ENCODE peak calls at places on chromosomes 2 and 18, in four cellular contexts. One of them, this sample, is unnamed.

GRCh38 chr2:223884399-223884798 is 47.0 kb upstream of the AP1S3 start:
- DNase-seq in HL-60: no peak
- DNase-seq in esophagus squamous epithelium: no peak
- DNase-seq in HFF-Myc: no peak
- DNase-seq in this sample: no peak

GRCh38 chr2:182360012-182360662 is 66.7 kb downstream of the PDE1A start:
- DNase-seq in esophagus squamous epithelium: no peak
- DNase-seq in HL-60: no peak
- DNase-seq in HFF-Myc: no peak
- DNase-seq in this sample: no peak

GRCh38 chr2:60519259-60519863 is 34.1 kb downstream of the BCL11A start:
- DNase-seq in HFF-Myc: no peak
- DNase-seq in esophagus squamous epithelium: no peak
- DNase-seq in HL-60: no peak
- DNase-seq in this sample: no peak

GRCh38 chr2:140643761-140644187 is 1487.0 kb downstream of the LRP1B start:
- DNase-seq in HFF-Myc: no peak
- DNase-seq in esophagus squamous epithelium: no peak
- DNase-seq in HL-60: no peak
- DNase-seq in this sample: no peak

GRCh38 chr18:25169701-25170100 is 182.3 kb downstream of the ZNF521 start:
- DNase-seq in HFF-Myc: no peak
- DNase-seq in HL-60: no peak
- DNase-seq in esophagus squamous epithelium: no peak
- DNase-seq in this sample: no peak

GRCh38 chr2:191637182-191638078 is 40.5 kb upstream of the NABP1 start:
- DNase-seq in esophagus squamous epithelium: no peak
- DNase-seq in HL-60: no peak
- DNase-seq in HFF-Myc: no peak
- DNase-seq in this sample: no peak

GRCh38 chr2:193868833-193869232 is 1674.1 kb upstream of the TMEFF2 start:
- DNase-seq in HL-60: no peak
- DNase-seq in HFF-Myc: no peak
- DNase-seq in esophagus squamous epithelium: no peak
- DNase-seq in this sample: no peak

GRCh38 chr2:207161724-207162123 is 4.0 kb downstream of the KLF7 start:
- DNase-seq in HL-60: no peak
- DNase-seq in HFF-Myc: no peak
- DNase-seq in esophagus squamous epithelium: no peak
- DNase-seq in this sample: no peak

GRCh38 chr2:135629520-135629919 is 98.2 kb downstream of the R3HDM1 start:
- DNase-seq in HFF-Myc: no peak
- DNase-seq in esophagus squamous epithelium: no peak
- DNase-seq in HL-60: no peak
- DNase-seq in this sample: no peak

GRCh38 chr2:106144621-106145331 is 49.3 kb downstream of the UXS1 start:
- DNase-seq in esophagus squamous epithelium: no peak
- DNase-seq in HFF-Myc: no peak
- DNase-seq in HL-60: no peak
- DNase-seq in this sample: no peak

GRCh38 chr2:63023444-63023843 is 27.2 kb upstream of the OTX1 start:
- DNase-seq in HL-60: peak; percentile 7
- DNase-seq in HFF-Myc: peak; percentile 22
- DNase-seq in esophagus squamous epithelium: no peak
- DNase-seq in this sample: no peak

GRCh38 chr2:26691881-26692813 is at the start of gene KCNK3:
- DNase-seq in esophagus squamous epithelium: no peak
- DNase-seq in HFF-Myc: no peak
- DNase-seq in HL-60: no peak
- DNase-seq in this sample: peak; percentile 23

GRCh38 chr2:64751286-64752260 is 97.9 kb upstream of the SERTAD2 start:
- DNase-seq in esophagus squamous epithelium: no peak
- DNase-seq in HL-60: no peak
- DNase-seq in HFF-Myc: no peak
- DNase-seq in this sample: peak; percentile 90

GRCh38 chr2:159515482-159515881 is 100.9 kb downstream of the BAZ2B start:
- DNase-seq in esophagus squamous epithelium: no peak
- DNase-seq in HL-60: no peak
- DNase-seq in HFF-Myc: no peak
- DNase-seq in this sample: no peak

GRCh38 chr2:113137827-113138226 is 10.4 kb downstream of the IL1RN start:
- DNase-seq in HFF-Myc: no peak
- DNase-seq in esophagus squamous epithelium: no peak
- DNase-seq in HL-60: no peak
- DNase-seq in this sample: no peak

GRCh38 chr2:113142290-113142689 is 14.9 kb downstream of the IL1RN start:
- DNase-seq in HFF-Myc: no peak
- DNase-seq in esophagus squamous epithelium: no peak
- DNase-seq in HL-60: no peak
- DNase-seq in this sample: no peak

GRCh38 chr2:113144259-113144658 is 16.9 kb downstream of the IL1RN start:
- DNase-seq in esophagus squamous epithelium: no peak
- DNase-seq in HL-60: no peak
- DNase-seq in HFF-Myc: no peak
- DNase-seq in this sample: no peak

GRCh38 chr2:113138428-113139322 is 11.3 kb downstream of the IL1RN start:
- DNase-seq in HFF-Myc: peak; percentile 71
- DNase-seq in HL-60: peak; percentile 62
- DNase-seq in esophagus squamous epithelium: no peak
- DNase-seq in this sample: no peak

DNA sequence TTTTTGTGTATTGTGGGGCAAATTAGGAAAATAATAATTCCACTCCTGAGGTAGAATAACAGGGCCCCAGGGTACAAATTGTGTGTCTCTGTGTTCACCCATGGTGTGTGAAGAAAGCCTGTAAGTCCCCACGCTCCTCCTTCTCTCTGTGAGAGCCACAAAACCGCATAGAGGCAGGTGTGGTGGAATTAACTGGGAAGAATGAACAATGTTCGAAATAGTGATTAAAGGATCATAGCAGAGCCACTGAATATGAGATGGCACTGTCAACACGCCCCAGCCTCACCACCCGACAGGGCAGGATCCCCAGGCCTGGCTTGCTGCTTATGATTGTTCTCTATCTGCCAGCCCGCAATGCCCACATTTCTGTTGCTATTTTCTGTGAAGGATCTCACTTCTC is 14.1 kb downstream of the IL1RN start:
- DNase-seq in HL-60: no peak
- DNase-seq in HFF-Myc: no peak
- DNase-seq in esophagus squamous epithelium: no peak
- DNase-seq in this sample: no peak
- TF ChIP-seq CTCF in HL-60: no peak
- TF ChIP-seq CTCF in HFF-Myc: no peak
- TF ChIP-seq CTCF in esophagus squamous epithelium: no peak
- TF ChIP-seq CTCF in this sample: no peak

GRCh38 chr18:40440088-40440487 is 1514.9 kb upstream of the PIK3C3 start:
- DNase-seq in HL-60: no peak
- DNase-seq in HFF-Myc: no peak
- DNase-seq in esophagus squamous epithelium: no peak
- DNase-seq in this sample: no peak

DNA sequence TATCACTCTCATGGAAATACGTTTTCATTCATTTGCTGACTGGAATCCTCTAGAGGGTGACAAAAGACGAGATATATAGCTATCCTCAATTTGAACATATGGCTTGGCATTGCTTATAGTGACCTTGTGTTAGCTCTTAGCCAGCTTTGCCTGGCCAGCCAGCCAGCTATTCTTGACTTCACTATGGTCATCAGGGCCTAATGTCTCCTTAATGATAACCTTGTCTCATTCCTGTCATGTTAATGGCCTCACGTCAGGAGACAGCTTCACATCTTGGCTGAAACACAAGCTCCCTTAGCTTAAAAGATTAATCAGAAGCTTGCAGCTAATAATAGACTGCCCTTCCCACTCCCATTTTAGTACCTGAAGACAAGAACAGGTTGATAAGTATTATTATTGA is 1517.5 kb upstream of the PIK3C3 start:
- DNase-seq in HFF-Myc: no peak
- DNase-seq in HL-60: no peak
- DNase-seq in esophagus squamous epithelium: no peak
- DNase-seq in this sample: no peak
- TF ChIP-seq CTCF in HFF-Myc: no peak
- TF ChIP-seq CTCF in HL-60: no peak
- TF ChIP-seq CTCF in esophagus squamous epithelium: no peak
- TF ChIP-seq CTCF in this sample: no peak

DNA sequence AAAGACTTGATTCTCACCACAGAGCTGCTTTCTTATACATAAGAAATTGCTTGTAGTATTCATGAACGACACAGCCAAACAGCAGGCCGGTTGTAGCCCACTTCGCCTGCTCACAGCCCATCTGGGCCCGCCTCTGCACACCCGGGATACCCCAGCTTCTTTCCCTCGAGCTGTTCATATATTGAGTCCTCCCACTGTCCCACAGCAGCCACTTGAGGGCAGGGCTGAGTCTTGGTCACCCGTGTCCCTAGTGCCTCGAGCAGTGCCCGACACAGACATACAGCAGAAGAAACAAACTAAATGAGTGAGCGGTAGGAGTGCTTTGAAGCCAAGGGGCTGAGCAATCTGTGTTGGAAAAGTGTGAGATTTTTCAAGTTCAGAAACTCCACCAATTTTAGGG is 251.4 kb downstream of the KLHL29 start:
- DNase-seq in HFF-Myc: no peak
- DNase-seq in esophagus squamous epithelium: no peak
- DNase-seq in HL-60: no peak
- DNase-seq in this sample: no peak
- TF ChIP-seq CTCF in HFF-Myc: peak; percentile 31
- TF ChIP-seq CTCF in esophagus squamous epithelium: peak; percentile 20
- TF ChIP-seq CTCF in HL-60: no peak
- TF ChIP-seq CTCF in this sample: no peak

GRCh38 chr2:38739524-38739923 is 11.6 kb downstream of the SRSF7 start:
- DNase-seq in HFF-Myc: no peak
- DNase-seq in HL-60: no peak
- DNase-seq in esophagus squamous epithelium: no peak
- DNase-seq in this sample: no peak
- TF ChIP-seq CTCF in HFF-Myc: no peak
- TF ChIP-seq CTCF in HL-60: no peak
- TF ChIP-seq CTCF in esophagus squamous epithelium: no peak
- TF ChIP-seq CTCF in this sample: no peak

DNA sequence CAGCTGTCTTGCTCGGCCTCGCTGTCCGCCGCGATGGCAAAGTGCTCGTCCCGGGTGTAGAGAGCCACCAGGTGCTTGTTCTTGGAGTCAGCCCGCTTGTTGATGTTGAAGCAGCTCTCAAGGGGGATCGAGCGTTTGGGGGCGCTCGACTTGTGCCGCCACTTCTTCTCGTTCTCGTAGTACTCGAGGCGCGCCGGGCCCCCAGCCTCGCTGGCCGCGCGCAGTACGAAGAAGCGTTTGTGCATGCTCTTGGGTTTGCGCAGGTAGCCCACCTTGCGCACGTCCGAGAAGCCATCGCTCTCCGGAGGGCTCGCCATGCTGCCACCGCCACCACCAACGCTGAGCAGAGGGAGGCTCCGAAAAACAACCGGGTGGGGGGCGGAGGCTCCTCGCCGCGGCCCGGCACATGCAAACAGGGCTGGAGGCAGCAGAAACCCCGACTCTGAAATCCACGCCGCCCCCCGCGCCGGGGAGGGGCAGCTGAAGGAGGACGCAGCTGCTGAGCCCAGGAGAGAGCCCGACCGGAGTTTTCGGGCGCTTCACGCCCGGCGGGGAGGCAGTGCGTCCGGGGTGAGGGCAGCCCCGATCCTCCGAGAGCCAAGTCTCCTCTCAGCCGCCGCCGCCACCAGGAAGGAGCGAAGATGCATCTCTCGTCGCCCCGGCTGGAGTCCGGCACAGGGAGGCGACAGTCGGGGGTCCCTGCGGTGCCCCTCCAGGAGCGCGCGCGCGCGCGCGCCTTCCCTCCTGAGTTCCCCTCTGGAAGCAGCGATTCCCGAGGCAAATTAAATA is 1.0 kb downstream of the IRS1 start:
- DNase-seq in HFF-Myc: no peak
- DNase-seq in esophagus squamous epithelium: no peak
- DNase-seq in HL-60: no peak
- DNase-seq in this sample: peak; percentile 56
- TF ChIP-seq CTCF in HFF-Myc: no peak
- TF ChIP-seq CTCF in esophagus squamous epithelium: no peak
- TF ChIP-seq CTCF in HL-60: no peak
- TF ChIP-seq CTCF in this sample: no peak

GRCh38 chr2:228318218-228318617 is 136.7 kb upstream of the SPHKAP start:
- DNase-seq in HFF-Myc: peak; percentile 27
- DNase-seq in esophagus squamous epithelium: no peak
- DNase-seq in HL-60: no peak
- DNase-seq in this sample: no peak
- TF ChIP-seq CTCF in HFF-Myc: peak; percentile 66
- TF ChIP-seq CTCF in esophagus squamous epithelium: no peak
- TF ChIP-seq CTCF in HL-60: no peak
- TF ChIP-seq CTCF in this sample: no peak

DNA sequence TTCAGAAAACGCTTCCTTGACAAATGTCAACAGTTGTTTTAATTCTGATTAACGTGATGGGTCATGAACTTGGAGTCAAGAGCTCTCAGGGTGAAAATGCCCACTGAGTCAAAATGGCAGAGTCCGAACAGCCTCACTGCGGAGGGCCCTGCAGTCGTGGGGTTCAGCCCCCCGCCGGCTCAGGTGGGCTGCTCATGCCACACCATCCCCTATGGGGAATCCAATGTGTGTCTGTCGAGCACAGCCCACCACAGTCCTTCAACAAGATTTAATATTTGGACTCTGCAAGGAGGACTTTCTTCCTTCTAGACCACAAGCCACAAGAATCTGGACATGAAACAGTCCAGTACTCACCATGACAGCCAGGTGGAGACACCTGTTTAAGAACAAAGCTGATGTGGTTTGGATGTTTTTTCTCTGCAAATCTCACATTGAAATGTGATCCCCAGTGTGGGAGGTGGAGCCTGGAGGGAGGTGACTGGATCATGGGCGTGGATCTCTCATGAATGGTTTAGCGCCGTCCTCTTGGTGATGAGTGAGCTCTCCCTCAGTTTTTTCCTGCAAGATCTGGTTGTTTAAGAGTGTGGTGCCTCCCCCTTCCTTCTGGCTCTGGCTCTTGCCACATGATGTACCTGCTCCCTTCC is 201.0 kb downstream of the NDUFA10 start:
- DNase-seq in HL-60: no peak
- DNase-seq in HFF-Myc: no peak
- DNase-seq in esophagus squamous epithelium: no peak
- DNase-seq in this sample: no peak
- TF ChIP-seq CTCF in HL-60: no peak
- TF ChIP-seq CTCF in HFF-Myc: peak; percentile 10
- TF ChIP-seq CTCF in esophagus squamous epithelium: peak; percentile 54
- TF ChIP-seq CTCF in this sample: no peak